ENCODE peak calls at places on chromosomes 2 and 18, in five cellular contexts. A is SK-N-SH, X is IMR-90, K is HepG2, E is K562. W is an unnamed sample.

GRCh38 chr2:42770288-42771131 is 6.6 kb upstream of the OXER1 start:
- DNase-seq in A (peak; percentile 92), X (peak; percentile 37), K (peak; percentile 73), E (peak; percentile 85), W (no peak)

GRCh38 chr18:35387367-35387685 is 10.2 kb upstream of the ZNF396 start:
- DNase-seq in A (no peak), X (peak; percentile 46), K (no peak), E (no peak), W (no peak)

GRCh38 chr2:198438326-198438725 is 633.9 kb downstream of the PLCL1 start:
- DNase-seq in A (no peak), X (no peak), K (no peak), E (no peak), W (no peak)

GRCh38 chr18:3184275-3184963 is 35.3 kb downstream of the MYOM1 start:
- DNase-seq in A (no peak), X (no peak), K (no peak), E (no peak), W (no peak)

GRCh38 chr2:227615906-227616305 is 1.3 kb upstream of the SCYGR3 start:
- DNase-seq in A (no peak), X (no peak), K (no peak), E (no peak), W (no peak)

GRCh38 chr2:117980381-117980780 is 33.5 kb downstream of the CCDC93 start:
- DNase-seq in A (no peak), X (peak; percentile 76), K (no peak), E (no peak), W (no peak)

GRCh38 chr2:12313445-12314118 is 403.2 kb upstream of the TRIB2 start:
- DNase-seq in A (no peak), X (no peak), K (no peak), E (no peak), W (no peak)

GRCh38 chr2:204024906-204025475 is 88.4 kb downstream of the ICOS start:
- DNase-seq in A (no peak), X (no peak), K (no peak), E (no peak), W (no peak)

GRCh38 chr2:177740718-177741117 is 331.9 kb downstream of the PDE11A start:
- DNase-seq in A (peak; percentile 23), X (no peak), K (no peak), E (no peak), W (no peak)

GRCh38 chr2:7730990-7731389 is 813.8 kb downstream of the RNF144A start:
- DNase-seq in A (no peak), X (no peak), K (no peak), E (no peak), W (no peak)

GRCh38 chr2:165698621-165698946 is 95.5 kb downstream of the GALNT3 start:
- DNase-seq in A (peak; percentile 42), X (peak; percentile 43), K (peak; percentile 44), E (no peak), W (peak; percentile 27)

GRCh38 chr2:230160112-230160660 is 59.6 kb downstream of the SP110 start:
- DNase-seq in A (peak; percentile 71), X (peak; percentile 47), K (peak; percentile 37), E (peak; percentile 52), W (peak; percentile 9)

GRCh38 chr2:168348076-168348475 is 100.7 kb upstream of the STK39 start:
- DNase-seq in A (peak; percentile 40), X (peak; percentile 24), K (peak; percentile 73), E (peak; percentile 57), W (no peak)

GRCh38 chr18:77061946-77062517 is 70.6 kb downstream of the MBP start:
- DNase-seq in A (no peak), X (no peak), K (no peak), E (no peak), W (no peak)

GRCh38 chr18:59873616-59874015 is 26.2 kb upstream of the PMAIP1 start:
- DNase-seq in A (no peak), X (peak; percentile 58), K (no peak), E (no peak), W (no peak)

GRCh38 chr2:7333189-7333588 is 416.0 kb downstream of the RNF144A start:
- DNase-seq in A (no peak), X (no peak), K (no peak), E (no peak), W (no peak)

GRCh38 chr2:227365833-227366232 is 13.3 kb downstream of the TM4SF20 start:
- DNase-seq in A (no peak), X (peak; percentile 28), K (no peak), E (no peak), W (no peak)

GRCh38 chr2:238459081-238459629 is 32.4 kb downstream of the ASB1 start:
- DNase-seq in A (no peak), X (peak; percentile 46), K (no peak), E (no peak), W (no peak)

GRCh38 chr2:106801256-106801655 is 84.7 kb downstream of the ST6GAL2 start:
- DNase-seq in A (no peak), X (no peak), K (no peak), E (no peak), W (no peak)

GRCh38 chr18:54220406-54220805 is 4.1 kb downstream of the MBD2 start:
- DNase-seq in A (no peak), X (no peak), K (no peak), E (no peak), W (no peak)

GRCh38 chr18:54224379-54225014 is at the start of gene MBD2:
- DNase-seq in A (peak; percentile 98), X (peak; percentile 93), K (peak; percentile 93), E (peak; percentile 90), W (peak; percentile 76)

GRCh38 chr18:54222922-54223567 is 1.4 kb downstream of the MBD2 start:
- DNase-seq in A (no peak), X (no peak), K (peak; percentile 25), E (no peak), W (peak; percentile 78)

GRCh38 chr18:54228364-54228763 is 3.9 kb upstream of the MBD2 start:
- DNase-seq in A (no peak), X (no peak), K (no peak), E (no peak), W (no peak)

DNA sequence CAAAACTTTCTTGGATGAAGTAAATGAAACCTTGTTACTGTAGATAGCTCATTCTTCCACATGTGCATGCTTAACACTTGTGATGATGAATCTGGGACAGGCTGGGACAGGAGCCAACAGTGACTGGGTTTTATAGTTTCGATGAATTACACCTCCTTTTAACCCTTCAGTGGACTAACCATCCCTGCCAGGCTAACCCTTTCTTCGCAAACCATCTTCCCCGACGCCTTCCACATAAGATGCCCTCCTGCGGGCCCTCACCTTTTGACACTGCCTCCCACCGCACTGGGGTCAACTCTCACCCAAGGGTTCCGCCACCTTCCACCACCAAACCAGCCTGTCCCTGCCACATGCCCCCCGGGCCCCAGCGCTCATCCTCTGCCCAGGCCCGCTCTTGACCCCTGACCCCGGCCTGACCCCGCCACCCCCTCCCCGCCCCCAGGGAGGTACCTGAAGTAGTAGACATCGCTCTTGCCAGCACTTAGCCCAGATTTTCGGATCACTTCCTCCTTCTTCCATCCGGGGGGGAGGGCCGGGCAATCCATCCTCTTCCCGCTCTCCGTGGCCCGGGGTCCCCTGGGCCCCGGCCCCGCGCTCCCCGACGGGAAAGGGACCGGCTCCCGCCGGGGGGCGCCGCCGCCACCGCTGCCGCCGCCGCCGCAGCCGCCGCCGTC is 764 bp downstream of the MBD2 start:
- DNase-seq in A (peak; percentile 40), X (peak; percentile 92), K (no peak), E (peak; percentile 29), W (no peak)
- TF ChIP-seq CTCF in A (no peak), X (no peak), K (no peak), E (no peak), W (no peak)

DNA sequence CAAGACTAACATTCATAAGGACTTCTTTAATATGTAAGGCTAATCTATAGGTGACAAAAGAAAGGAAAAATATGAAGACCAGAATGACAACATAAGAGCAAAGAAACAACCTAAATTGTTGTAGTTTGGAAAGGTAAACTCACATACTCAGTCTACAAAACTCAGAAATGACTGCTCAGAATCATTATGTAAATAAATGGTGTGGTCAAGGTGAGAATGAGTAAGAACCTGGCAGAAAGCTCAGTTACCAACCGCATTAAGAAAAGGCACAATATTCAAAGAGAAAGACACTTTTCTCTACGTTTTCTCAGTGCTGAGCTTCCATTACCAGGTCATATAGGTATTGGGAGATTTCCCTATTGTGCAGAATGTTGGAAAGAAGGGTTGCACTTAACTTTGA is 15.8 kb downstream of the ATF2 start:
- DNase-seq in A (no peak), X (no peak), K (no peak), E (no peak), W (no peak)
- TF ChIP-seq MXI1 in A (no peak), X (no peak), K (no peak), E (no peak), W (no peak)

DNA sequence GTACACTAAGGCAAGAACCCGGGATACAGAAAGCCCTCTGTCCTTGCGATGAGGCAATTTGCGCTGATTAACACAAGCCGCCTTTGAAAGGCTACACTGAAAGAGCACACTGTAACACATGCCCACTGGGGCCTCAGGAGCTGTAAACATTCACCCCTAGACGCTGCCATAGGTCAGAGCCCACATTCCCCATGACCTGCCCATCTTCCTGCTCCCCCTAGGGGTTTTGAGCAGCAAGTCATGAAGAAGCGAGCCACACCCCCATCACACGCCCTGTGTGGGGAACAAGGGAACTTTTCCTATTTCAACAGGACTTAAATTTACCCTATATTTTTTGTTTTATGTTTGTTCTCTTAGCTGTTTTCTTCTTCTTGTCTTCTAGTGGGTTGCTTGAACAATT is 47.8 kb upstream of the SLC4A10 start:
- DNase-seq in A (peak; percentile 39), X (no peak), K (peak; percentile 68), E (no peak), W (no peak)
- TF ChIP-seq CTCF in A (peak; percentile 44), X (peak; percentile 5), K (peak; percentile 66), E (peak; percentile 18), W (peak; percentile 48)

DNA sequence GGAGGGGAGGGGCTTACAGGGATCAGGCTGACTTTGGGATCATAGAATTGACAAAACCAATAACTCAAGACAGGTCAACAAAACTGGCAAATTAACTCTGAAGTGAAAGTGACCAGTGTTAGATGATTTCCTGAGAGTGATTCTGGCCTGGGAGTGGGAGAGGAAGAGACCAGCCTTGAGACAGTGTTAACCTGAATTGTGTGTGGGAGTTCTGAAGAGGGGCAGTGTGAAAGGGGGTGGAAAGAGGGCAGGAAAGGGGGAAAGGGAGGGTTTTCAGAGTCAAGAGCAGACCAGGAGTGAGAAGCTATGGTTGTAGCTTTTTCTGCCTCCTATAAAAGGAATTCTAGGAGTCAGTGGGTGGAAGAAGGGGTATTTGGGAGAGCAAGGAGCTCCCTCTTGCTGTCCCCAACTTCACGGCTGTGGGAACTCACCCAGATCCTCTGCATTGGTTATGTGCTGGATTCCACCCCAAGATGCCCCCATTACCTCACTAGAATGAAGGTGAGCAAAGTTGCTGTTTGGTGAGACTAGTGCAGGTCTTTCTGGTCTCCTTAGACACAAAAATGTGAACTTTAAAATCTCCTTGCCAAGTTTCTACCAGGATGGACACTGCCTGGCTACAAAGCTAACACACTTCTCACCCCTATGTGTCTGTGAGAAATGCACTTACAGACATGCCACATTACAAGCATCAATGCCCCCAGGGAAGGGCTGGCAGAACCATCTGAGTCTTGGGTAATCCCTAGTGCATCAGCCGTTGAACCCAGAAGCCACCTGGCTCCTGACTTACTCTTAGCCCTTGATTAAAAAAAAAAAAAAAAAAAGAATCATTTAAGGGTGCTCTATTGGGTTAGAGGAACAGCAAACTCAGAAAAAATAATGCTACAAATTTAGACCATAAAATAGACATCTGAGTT is 61.6 kb downstream of the BMP10 start:
- DNase-seq in A (no peak), X (no peak), K (no peak), E (no peak), W (no peak)
- TF ChIP-seq MXI1 in A (no peak), X (no peak), K (no peak), E (no peak), W (no peak)

GRCh38 chr2:175187378-175187777 is 5.9 kb upstream of the ATP5MC3 start:
- DNase-seq in A (peak; percentile 8), X (peak; percentile 11), K (peak; percentile 66), E (no peak), W (no peak)
- TF ChIP-seq CTCF in A (peak; percentile 33), X (peak; percentile 21), K (peak; percentile 63), E (peak; percentile 74), W (peak; percentile 50)

W was measured in GM12878.